ENCODE peak calls at places on chromosomes 2 and 18, in six cellular contexts. D is K562, G is endodermal cell, M is left lung, J is foreskin fibroblast, W is psoas muscle. V is an unnamed sample.

GRCh38 chr2:178229927-178230326 is 35.6 kb downstream of the OSBPL6 start:
- DNase-seq in D (no peak), G (no peak), M (no peak), J (no peak), W (no peak), V (no peak)

GRCh38 chr2:213847316-213847715 is 563.1 kb downstream of the SPAG16 start:
- DNase-seq in D (no peak), G (no peak), M (no peak), J (no peak), W (no peak), V (no peak)

GRCh38 chr2:216877085-216877484 is 17.2 kb upstream of the TNP1 start:
- DNase-seq in D (no peak), G (no peak), M (no peak), J (no peak), W (no peak), V (no peak)

GRCh38 chr18:58942486-58942885 is 77.8 kb downstream of the ZNF532 start:
- DNase-seq in D (no peak), G (no peak), M (no peak), J (no peak), W (no peak), V (no peak)

GRCh38 chr18:68148862-68149261 is 566.0 kb downstream of the TMX3 start:
- DNase-seq in D (no peak), G (peak), M (no peak), J (no peak), W (no peak), V (no peak)

GRCh38 chr2:58638256-58638795 is 397.2 kb upstream of the FANCL start:
- DNase-seq in D (no peak), G (no peak), M (no peak), J (no peak), W (no peak), V (no peak)

GRCh38 chr2:36322108-36322507 is 33.5 kb upstream of the CRIM1 start:
- DNase-seq in D (no peak), G (no peak), M (no peak), J (peak), W (no peak), V (no peak)

GRCh38 chr2:47344890-47345583 is 57.9 kb upstream of the MSH2 start:
- DNase-seq in D (peak), G (peak), M (peak), J (peak), W (peak), V (peak)

GRCh38 chr18:35158728-35159443 is 81.9 kb upstream of the ZNF397 start:
- DNase-seq in D (no peak), G (no peak), M (no peak), J (no peak), W (no peak), V (no peak)

GRCh38 chr18:2223394-2223793 is 347.9 kb downstream of the METTL4 start:
- DNase-seq in D (no peak), G (no peak), M (no peak), J (peak), W (no peak), V (no peak)

GRCh38 chr2:64698668-64699444 is 45.1 kb upstream of the SERTAD2 start:
- DNase-seq in D (no peak), G (no peak), M (no peak), J (peak), W (no peak), V (no peak)

GRCh38 chr2:19046986-19047780 is 311.2 kb downstream of the OSR1 start:
- DNase-seq in D (no peak), G (no peak), M (no peak), J (peak), W (no peak), V (no peak)

GRCh38 chr2:99365661-99366060 is 28.5 kb downstream of the EIF5B start:
- DNase-seq in D (no peak), G (no peak), M (no peak), J (peak), W (no peak), V (no peak)

GRCh38 chr2:3453196-3453845 is 66.0 kb downstream of the ADI1 start:
- DNase-seq in D (no peak), G (peak), M (no peak), J (no peak), W (peak), V (peak)

GRCh38 chr2:74910245-74910644 is 48.2 kb upstream of the POLE4 start:
- DNase-seq in D (no peak), G (no peak), M (no peak), J (no peak), W (no peak), V (no peak)

GRCh38 chr2:62292190-62292589 is 96.3 kb downstream of the B3GNT2 start:
- DNase-seq in D (no peak), G (no peak), M (no peak), J (no peak), W (no peak), V (no peak)

GRCh38 chr18:77138270-77138669 is 5.7 kb upstream of the MBP start:
- DNase-seq in D (no peak), G (no peak), M (no peak), J (peak), W (no peak), V (no peak)

GRCh38 chr2:63520793-63521192 is 67.5 kb downstream of the WDPCP start:
- DNase-seq in D (no peak), G (no peak), M (no peak), J (no peak), W (no peak), V (no peak)

GRCh38 chr2:44551001-44551400 is 189.3 kb downstream of the CAMKMT start:
- DNase-seq in D (no peak), G (no peak), M (no peak), J (no peak), W (no peak), V (no peak)

GRCh38 chr2:128187032-128187654 is 96.1 kb downstream of the UGGT1 start:
- DNase-seq in D (no peak), G (no peak), M (no peak), J (peak), W (no peak), V (peak)

GRCh38 chr2:100246163-100247145 is 75.8 kb downstream of the LONRF2 start:
- DNase-seq in D (peak), G (peak), M (no peak), J (peak), W (no peak), V (no peak)

GRCh38 chr18:42586603-42587002 is 528.9 kb downstream of the RIT2 start:
- DNase-seq in D (no peak), G (no peak), M (no peak), J (no peak), W (no peak), V (no peak)

GRCh38 chr2:42249887-42250286 is 80.7 kb downstream of the EML4 start:
- DNase-seq in D (no peak), G (no peak), M (no peak), J (no peak), W (no peak), V (no peak)

DNA sequence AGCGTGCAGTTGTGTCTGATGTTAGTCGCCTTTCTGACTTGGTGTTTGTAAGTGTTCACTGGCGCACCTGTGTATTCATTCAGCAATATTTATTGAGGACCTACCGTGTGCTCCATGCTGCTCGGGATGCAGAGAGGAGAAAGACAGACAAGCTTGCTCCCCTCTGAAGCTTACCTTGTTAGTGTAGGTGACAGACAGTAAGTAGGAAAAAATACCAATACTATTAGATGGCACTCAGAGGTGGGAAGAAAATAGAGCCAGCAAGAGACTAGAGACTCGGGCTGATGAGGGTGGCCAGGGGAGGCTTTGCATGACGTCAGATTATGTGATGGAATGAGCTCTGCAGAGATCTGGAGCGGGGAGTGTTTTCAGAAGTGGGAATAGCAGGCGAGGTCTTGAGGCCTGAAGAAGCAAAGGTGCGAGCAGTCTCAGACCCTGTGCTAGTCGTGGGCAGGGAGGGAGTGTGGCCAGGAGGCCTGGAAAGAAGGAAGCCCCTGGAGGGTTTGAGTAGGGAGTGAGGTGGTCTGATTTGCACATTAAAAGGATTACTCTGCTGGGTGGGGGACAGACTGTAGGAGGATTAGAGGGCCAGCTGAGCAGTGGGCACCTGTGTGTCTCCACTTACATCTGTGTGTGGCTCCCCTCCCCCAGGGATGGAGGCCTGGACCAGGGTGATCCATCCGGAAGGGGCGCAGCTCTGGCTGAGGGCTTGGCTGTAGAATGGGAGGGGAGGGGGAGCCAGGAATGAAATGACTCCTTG is 11.8 kb downstream of the MTCL1 start:
- DNase-seq in D (no peak), G (peak), M (no peak), J (no peak), W (no peak), V (peak)
- H3K4me3 ChIP-seq in D (no peak), G (no peak), M (no peak), J (no peak), W (no peak), V (no peak)

DNA sequence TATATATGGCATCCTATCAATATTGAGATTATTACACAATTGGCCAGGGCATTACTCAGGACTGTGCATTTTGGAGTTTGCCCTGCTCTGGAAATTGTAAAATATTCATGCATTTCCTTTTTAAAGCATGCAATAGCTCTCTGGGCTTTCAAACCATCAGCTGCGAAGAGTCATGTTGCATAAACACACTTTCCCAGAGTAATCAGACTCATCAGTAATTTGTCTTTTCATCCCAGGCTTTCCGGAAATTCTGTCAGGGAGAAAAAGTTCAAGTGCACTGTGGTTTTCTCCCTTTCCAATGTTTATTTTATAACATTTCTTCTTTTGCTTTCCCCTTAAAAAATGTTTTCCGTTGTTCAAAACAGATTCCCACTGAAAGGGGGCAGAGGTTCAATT is 38.9 kb upstream of the FHL2 start:
- DNase-seq in D (no peak), G (no peak), M (no peak), J (peak), W (no peak), V (peak)
- H3K4me3 ChIP-seq in D (no peak), G (no peak), M (no peak), J (peak), W (peak), V (no peak)

DNA sequence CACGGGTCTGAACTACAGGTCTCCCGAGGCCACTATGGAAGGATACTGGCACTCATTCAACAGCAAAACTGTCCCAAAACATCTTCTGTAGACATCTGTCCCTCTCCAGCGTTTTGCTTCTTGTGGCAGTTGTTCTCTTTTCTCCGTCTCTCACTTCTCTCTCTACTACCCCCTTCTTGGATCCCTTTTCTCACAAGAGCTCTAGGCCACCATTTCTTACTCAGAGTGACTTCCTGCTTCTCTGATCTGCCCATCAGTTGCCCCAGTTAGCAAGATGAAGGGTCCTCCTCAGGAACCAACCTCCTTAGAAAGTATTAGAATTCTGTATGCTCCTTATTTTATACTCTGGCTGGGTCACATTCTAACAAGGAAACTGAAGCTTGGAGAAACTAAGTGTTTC is 32.6 kb downstream of the BCL2 start:
- DNase-seq in D (no peak), G (no peak), M (no peak), J (no peak), W (no peak), V (no peak)
- H3K4me3 ChIP-seq in D (no peak), G (no peak), M (no peak), J (no peak), W (no peak), V (no peak)

GRCh38 chr2:1736045-1736444 is 8.3 kb downstream of the PXDN start:
- DNase-seq in D (no peak), G (peak), M (no peak), J (peak), W (no peak), V (peak)
- H3K4me3 ChIP-seq in D (no peak), G (peak), M (no peak), J (no peak), W (no peak), V (no peak)

GRCh38 chr18:36162981-36163380 is 24.3 kb upstream of the MOCOS start:
- DNase-seq in D (no peak), G (no peak), M (no peak), J (no peak), W (no peak), V (no peak)
- H3K4me3 ChIP-seq in D (no peak), G (no peak), M (no peak), J (no peak), W (no peak), V (no peak)

GRCh38 chr2:45746888-45747287 is 95.4 kb downstream of the PRKCE start:
- DNase-seq in D (no peak), G (no peak), M (no peak), J (peak), W (no peak), V (no peak)

GRCh38 chr2:45745231-45745630 is 93.8 kb downstream of the PRKCE start:
- DNase-seq in D (no peak), G (no peak), M (no peak), J (peak), W (no peak), V (no peak)

GRCh38 chr2:45750484-45750883 is 99.0 kb downstream of the PRKCE start:
- DNase-seq in D (no peak), G (no peak), M (no peak), J (no peak), W (no peak), V (no peak)

GRCh38 chr2:45747363-45747762 is 95.9 kb downstream of the PRKCE start:
- DNase-seq in D (no peak), G (no peak), M (no peak), J (no peak), W (no peak), V (no peak)

DNA sequence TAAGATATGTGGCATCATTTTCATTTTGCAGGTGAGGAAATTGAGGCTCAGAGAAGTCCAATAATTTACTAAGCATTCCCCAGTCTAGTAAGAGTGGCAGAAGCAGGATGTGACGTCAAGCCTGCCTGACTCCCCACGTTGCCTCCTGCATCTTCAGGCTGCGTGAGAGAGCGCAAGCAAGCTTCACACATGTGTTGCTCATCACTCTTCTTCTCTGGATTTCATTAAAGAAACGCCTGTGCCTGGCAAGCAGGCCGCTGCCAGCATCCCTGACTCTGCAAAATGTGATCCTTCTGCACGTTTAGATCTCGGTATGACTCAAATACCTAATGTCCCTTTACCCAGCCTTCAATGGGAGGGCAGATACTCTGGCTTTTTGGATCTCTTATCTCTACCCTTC is 96.8 kb downstream of the PRKCE start:
- DNase-seq in D (no peak), G (no peak), M (no peak), J (peak), W (no peak), V (peak)
- H3K4me3 ChIP-seq in D (no peak), G (no peak), M (no peak), J (no peak), W (no peak), V (no peak)

DNA sequence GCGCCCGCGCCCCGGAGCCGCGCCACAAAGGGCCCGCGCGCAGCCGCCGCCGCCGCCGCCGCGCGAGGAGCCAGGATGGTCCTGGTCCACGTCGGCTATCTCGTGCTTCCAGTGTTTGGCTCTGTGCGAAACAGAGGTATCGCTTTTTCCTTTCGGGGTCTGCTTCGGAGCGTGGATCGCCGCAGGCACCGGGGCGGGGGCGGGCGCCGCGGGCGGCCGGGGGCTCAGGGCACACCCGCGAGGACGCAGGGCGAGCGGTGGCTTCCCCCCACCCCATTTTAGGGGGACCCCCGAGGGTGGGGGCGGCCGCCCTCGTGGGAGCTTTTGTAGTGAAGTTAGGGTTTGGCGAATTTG is 230.0 kb downstream of the HAUS1 start:
- DNase-seq in D (no peak), G (no peak), M (peak), J (no peak), W (no peak), V (no peak)
- H3K4me3 ChIP-seq in D (no peak), G (peak), M (peak), J (no peak), W (peak), V (peak)